ENCODE peak calls at places on chromosomes 2 and 18, in five cellular contexts. Q, P, W, S and C are unnamed samples.

GRCh38 chr2:235951980-235952379 is 216.2 kb downstream of the GBX2 start:
- DNase-seq in Q (no peak), P (no peak), W (no peak), S (no peak), C (no peak)

GRCh38 chr2:202171246-202171833 is 67.1 kb downstream of the SUMO1 start:
- DNase-seq in Q (peak), P (peak), W (no peak), S (no peak), C (no peak)

GRCh38 chr18:68735498-68736343 is 20.8 kb upstream of the TMX3 start:
- DNase-seq in Q (no peak), P (peak), W (no peak), S (peak), C (no peak)

GRCh38 chr2:239188536-239188935 is 212.3 kb downstream of the HDAC4 start:
- DNase-seq in Q (peak), P (no peak), W (no peak), S (no peak), C (peak)

GRCh38 chr2:99640568-99641215 is 150.9 kb upstream of the REV1 start:
- DNase-seq in Q (no peak), P (no peak), W (no peak), S (no peak), C (no peak)

GRCh38 chr2:136135924-136136906 is 18.3 kb upstream of the CXCR4 start:
- DNase-seq in Q (no peak), P (no peak), W (no peak), S (no peak), C (no peak)

GRCh38 chr2:235002198-235003095 is 50.6 kb downstream of the SH3BP4 start:
- DNase-seq in Q (no peak), P (peak), W (no peak), S (peak), C (no peak)

GRCh38 chr2:30139131-30139870 is 7.5 kb upstream of the YPEL5 start:
- DNase-seq in Q (no peak), P (no peak), W (no peak), S (no peak), C (no peak)

GRCh38 chr2:231674587-231675334 is 33.6 kb upstream of the PTMA start:
- DNase-seq in Q (peak), P (peak), W (peak), S (peak), C (peak)

GRCh38 chr2:136985044-136985443 is 219.7 kb downstream of the THSD7B start:
- DNase-seq in Q (no peak), P (peak), W (no peak), S (peak), C (no peak)

GRCh38 chr2:54999182-54999581 is 51.1 kb downstream of the RTN4 start:
- DNase-seq in Q (no peak), P (peak), W (peak), S (peak), C (no peak)

GRCh38 chr18:63518178-63519012 is 23.8 kb upstream of the SERPINB12 start:
- DNase-seq in Q (peak), P (peak), W (peak), S (peak), C (no peak)

GRCh38 chr18:43049021-43049420 is 66.5 kb downstream of the RIT2 start:
- DNase-seq in Q (no peak), P (peak), W (no peak), S (peak), C (no peak)

GRCh38 chr2:118185210-118186109 is 97.2 kb downstream of the INSIG2 start:
- DNase-seq in Q (peak), P (peak), W (peak), S (peak), C (peak)

GRCh38 chr18:9437049-9437448 is 38.3 kb upstream of the RALBP1 start:
- DNase-seq in Q (no peak), P (peak), W (no peak), S (peak), C (no peak)

GRCh38 chr2:54613794-54614257 is 109.6 kb upstream of the EML6 start:
- DNase-seq in Q (no peak), P (peak), W (no peak), S (peak), C (no peak)